ENCODE peak calls at places on chromosome 9, in nine cellular contexts. B is H54; Y is memory B cell; N is A172; R is activated CD4-positive, CD25-positive, alpha-beta regulatory T cell treated with anti-CD3 and anti-CD28 coated beads, Interleukin-2, amount 50 U/mL, for 72 hours; U is mesenchymal stem cell; J is effector memory CD8-positive, alpha-beta T cell; G is left cardiac atrium; D is stimulated activated naive CD4-positive, alpha-beta T cell. I is an unnamed sample.

GRCh38 chr9:14351206-14351605 is 37.3 kb upstream of the NFIB start:
- DNase-seq in Y (no peak), D (no peak), J (no peak), G (peak; percentile 70), U (no peak), N (no peak), R (no peak), B (no peak), I (no peak)

GRCh38 chr9:79080536-79080935 is 491.2 kb upstream of the TLE4 start:
- DNase-seq in J (no peak), B (no peak), G (no peak), Y (no peak), R (no peak), N (peak; percentile 14), U (no peak), D (no peak), I (no peak)

GRCh38 chr9:90333226-90333625 is 309.4 kb downstream of the DIRAS2 start:
- DNase-seq in R (no peak), N (no peak), B (no peak), G (no peak), D (no peak), Y (no peak), J (no peak), U (no peak), I (no peak)

GRCh38 chr9:130946778-130947617 is 8.0 kb upstream of the FIBCD1 start:
- DNase-seq in D (no peak), N (peak; percentile 15), G (no peak), U (no peak), J (no peak), R (no peak), Y (no peak), B (no peak), I (no peak)

GRCh38 chr9:33813712-33814641 is 3.0 kb upstream of the UBE2R2 start:
- DNase-seq in N (peak; percentile 63), G (no peak), J (no peak), B (peak; percentile 62), Y (peak; percentile 60), U (peak; percentile 89), R (no peak), D (peak; percentile 75), I (no peak)

GRCh38 chr9:97293207-97293721 is 14.2 kb upstream of the CCDC180 start:
- DNase-seq in R (no peak), J (no peak), Y (no peak), N (peak; percentile 97), G (peak; percentile 64), D (no peak), B (peak; percentile 74), U (peak; percentile 27), I (no peak)

GRCh38 chr9:38718148-38718547 is 1.8 kb downstream of the FAM240B start:
- DNase-seq in N (no peak), D (no peak), J (no peak), B (no peak), G (no peak), R (no peak), Y (no peak), U (no peak), I (no peak)

GRCh38 chr9:74379718-74380117 is 117.4 kb upstream of the RORB start:
- DNase-seq in R (no peak), G (no peak), U (no peak), J (peak; percentile 1), N (peak; percentile 7), D (no peak), Y (no peak), B (no peak), I (peak; percentile 34)

GRCh38 chr9:101312661-101313060 is 72.1 kb downstream of the BAAT start:
- DNase-seq in Y (no peak), N (no peak), D (no peak), J (no peak), G (no peak), B (no peak), R (no peak), U (no peak), I (no peak)

GRCh38 chr9:28808042-28808441 is 1234.8 kb upstream of the C9orf72 start:
- DNase-seq in J (no peak), B (no peak), Y (no peak), G (no peak), R (no peak), U (peak; percentile 87), D (no peak), N (peak; percentile 63), I (no peak)

GRCh38 chr9:111178361-111179043 is 140.2 kb upstream of the LPAR1 start:
- DNase-seq in Y (no peak), B (no peak), D (no peak), J (no peak), G (no peak), U (peak; percentile 28), R (no peak), N (peak; percentile 22), I (no peak)

I was measured in NCI-H526 treated with DMSO at 0.1 percent for 48 hours.